ENCODE peak calls at places on chromosomes 11 and 22, in four cellular contexts. J, T, E and P are unnamed samples.
A peak's percentile ranks its signal among the peaks of the same experiment; 100 is the strongest.

GRCh38 chr22:17627961-17628303 is 617 bp downstream of the ATP6V1E1 start:
- DNase-seq in J (no peak), T (no peak), E (no peak), P (peak; percentile 10)

GRCh38 chr11:102986815-102987214 is 31.3 kb upstream of the MMP13 start:
- DNase-seq in J (no peak), T (no peak), E (peak; percentile 66), P (no peak)

GRCh38 chr11:123536690-123537437 is 106.8 kb downstream of the GRAMD1B start:
- DNase-seq in J (peak; percentile 7), T (no peak), E (no peak), P (peak; percentile 10)

GRCh38 chr11:33656768-33657167 is 43.9 kb downstream of the C11orf91 start:
- DNase-seq in J (no peak), T (no peak), E (no peak), P (no peak)

GRCh38 chr11:20991471-20991870 is 322.1 kb downstream of the NELL1 start:
- DNase-seq in J (no peak), T (no peak), E (no peak), P (no peak)

GRCh38 chr11:75077316-75077715 is 19.4 kb downstream of the OR2AT4 start:
- DNase-seq in J (no peak), T (no peak), E (peak; percentile 49), P (no peak)

GRCh38 chr22:24235315-24235714 is 9.6 kb downstream of the GGT5 start:
- DNase-seq in J (no peak), T (no peak), E (no peak), P (no peak)

GRCh38 chr22:45962756-45963155 is 14.2 kb downstream of the WNT7B start:
- DNase-seq in J (no peak), T (no peak), E (no peak), P (no peak)

GRCh38 chr11:6635082-6635932 is 16.1 kb upstream of the TPP1 start:
- DNase-seq in J (peak; percentile 67), T (no peak), E (no peak), P (no peak)

GRCh38 chr22:50469377-50470305 is 5.2 kb downstream of the SBF1 start:
- DNase-seq in J (peak; percentile 62), T (no peak), E (peak; percentile 84), P (no peak)

GRCh38 chr11:76329084-76329648 is 51.8 kb downstream of the THAP12 start:
- DNase-seq in J (peak; percentile 99), T (no peak), E (no peak), P (peak; percentile 66)

GRCh38 chr22:44955102-44955501 is 54.7 kb downstream of the PHF21B start:
- DNase-seq in J (no peak), T (no peak), E (no peak), P (no peak)

GRCh38 chr11:120842195-120842594 is 181.7 kb upstream of the TBCEL start:
- DNase-seq in J (no peak), T (no peak), E (no peak), P (no peak)

GRCh38 chr22:48949375-48950149 is 878.1 kb downstream of the BRD1 start:
- DNase-seq in J (no peak), T (no peak), E (no peak), P (no peak)

GRCh38 chr11:2725367-2726300 is 25.8 kb upstream of the KCNQ1OT1 start:
- DNase-seq in J (peak; percentile 86), T (no peak), E (no peak), P (peak; percentile 95)

GRCh38 chr11:69967484-69967883 is 110.6 kb upstream of the ANO1 start:
- DNase-seq in J (no peak), T (no peak), E (no peak), P (no peak)

GRCh38 chr22:33894515-33894914 is 25.8 kb downstream of the LARGE1 start:
- DNase-seq in J (no peak), T (no peak), E (no peak), P (no peak)

GRCh38 chr22:25569983-25570382 is 5.5 kb downstream of the GRK3 start:
- DNase-seq in J (no peak), T (no peak), E (no peak), P (no peak)

GRCh38 chr22:44269757-44270555 is 42.8 kb downstream of the SHISAL1 start:
- DNase-seq in J (no peak), T (no peak), E (no peak), P (no peak)

GRCh38 chr11:45110562-45110961 is 35.9 kb upstream of the PRDM11 start:
- DNase-seq in J (no peak), T (peak; percentile 34), E (peak; percentile 49), P (peak; percentile 83)

GRCh38 chr22:26620197-26620596 is 1.6 kb upstream of the CRYBA4 start:
- DNase-seq in J (no peak), T (no peak), E (no peak), P (no peak)

GRCh38 chr22:24405631-24406321 is 21.6 kb upstream of the ADORA2A start:
- DNase-seq in J (no peak), T (no peak), E (no peak), P (no peak)

GRCh38 chr11:117145393-117145761 is 1.3 kb downstream of the PAFAH1B2 start:
- DNase-seq in J (no peak), T (peak; percentile 21), E (peak; percentile 43), P (peak; percentile 17)

GRCh38 chr11:4636962-4637661 is at the start of gene OR51D1:
- DNase-seq in J (peak; percentile 63), T (peak; percentile 48), E (peak; percentile 51), P (peak; percentile 77)

GRCh38 chr11:64723907-64724862 is 1.2 kb upstream of the NRXN2 start:
- DNase-seq in J (no peak), T (no peak), E (no peak), P (no peak)

GRCh38 chr11:117039897-117040296 is 58.3 kb downstream of the SIK3 start:
- DNase-seq in J (no peak), T (no peak), E (peak; percentile 83), P (no peak)

GRCh38 chr11:59207988-59208432 is 4.7 kb downstream of the MPEG1 start:
- DNase-seq in J (no peak), T (no peak), E (peak; percentile 74), P (peak; percentile 57)

GRCh38 chr11:71372693-71373657 is 75.2 kb downstream of the DHCR7 start:
- DNase-seq in J (no peak), T (no peak), E (peak; percentile 17), P (peak; percentile 14)

GRCh38 chr11:112085822-112086421 is 634 bp downstream of the TIMM8B start:
- DNase-seq in J (no peak), T (peak; percentile 21), E (peak; percentile 33), P (peak; percentile 39)

GRCh38 chr11:63146586-63146985 is 2.6 kb upstream of the SLC22A24 start:
- DNase-seq in J (no peak), T (no peak), E (no peak), P (no peak)

GRCh38 chr11:77602385-77603105 is 12.8 kb downstream of the AQP11 start:
- DNase-seq in J (no peak), T (no peak), E (peak; percentile 89), P (peak; percentile 5)

GRCh38 chr11:111435046-111435698 is 56.1 kb upstream of the POU2AF1 start:
- DNase-seq in J (no peak), T (no peak), E (no peak), P (no peak)

GRCh38 chr11:73481626-73482025 is 105.4 kb downstream of the RELT start:
- DNase-seq in J (no peak), T (no peak), E (no peak), P (no peak)

GRCh38 chr11:125772834-125773505 is 5.7 kb downstream of the PATE2 start:
- DNase-seq in J (no peak), T (no peak), E (peak; percentile 24), P (peak; percentile 93)

GRCh38 chr22:42878561-42879305 is 21.7 kb upstream of the ARFGAP3 start:
- DNase-seq in J (no peak), T (no peak), E (no peak), P (no peak)

GRCh38 chr11:61639816-61640443 is 40.3 kb upstream of the DAGLA start:
- DNase-seq in J (no peak), T (no peak), E (peak; percentile 32), P (no peak)

GRCh38 chr11:130798280-130798679 is 118.0 kb downstream of the SNX19 start:
- DNase-seq in J (no peak), T (no peak), E (peak; percentile 99), P (no peak)
- TF ChIP-seq CTCF in J (no peak), T (no peak), E (no peak), P (no peak)

GRCh38 chr11:86814775-86815174 is 14.4 kb downstream of the PRSS23 start:
- DNase-seq in J (no peak), T (no peak), E (no peak), P (no peak)
- H3K4me1 ChIP-seq in J (peaks cover 89% of the 10 kb centered on the region), T (no peaks in the 10 kb centered on the region), E (peaks cover 53% of the 10 kb centered on the region), P (peaks cover 60% of the 10 kb centered on the region)

DNA sequence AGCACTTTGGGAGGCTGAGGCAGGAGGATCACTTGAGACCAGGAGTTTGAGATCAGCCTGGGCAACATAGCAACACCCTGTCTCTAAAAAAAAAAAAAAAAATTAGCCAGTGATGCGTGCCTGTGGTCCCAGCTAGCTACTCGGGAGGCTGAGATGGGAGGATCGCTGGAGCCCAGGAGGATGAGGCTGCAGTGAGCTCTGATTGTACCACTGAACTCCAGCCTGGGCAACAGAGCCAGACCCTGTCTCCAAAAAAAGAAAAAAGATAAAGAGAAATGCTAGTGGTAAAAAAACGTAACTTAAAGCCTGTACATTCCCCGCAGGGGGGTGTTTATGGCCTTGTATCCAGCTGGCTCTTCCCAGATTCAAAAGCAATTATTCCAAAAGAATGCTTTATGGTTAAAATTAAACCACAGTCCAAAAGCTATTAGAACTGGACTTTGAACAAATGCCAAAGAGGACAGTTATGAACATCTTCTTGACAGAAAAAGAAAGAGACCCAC is 16.4 kb upstream of the SNX32 start:
- DNase-seq in J (peak; percentile 56), T (no peak), E (no peak), P (no peak)
- H3K4me3 ChIP-seq in J (peak overlapping the region; percentile 43), T (peak overlapping the region; percentile 67), E (peak overlapping the region; percentile 64), P (peak overlapping the region; percentile 48)

DNA sequence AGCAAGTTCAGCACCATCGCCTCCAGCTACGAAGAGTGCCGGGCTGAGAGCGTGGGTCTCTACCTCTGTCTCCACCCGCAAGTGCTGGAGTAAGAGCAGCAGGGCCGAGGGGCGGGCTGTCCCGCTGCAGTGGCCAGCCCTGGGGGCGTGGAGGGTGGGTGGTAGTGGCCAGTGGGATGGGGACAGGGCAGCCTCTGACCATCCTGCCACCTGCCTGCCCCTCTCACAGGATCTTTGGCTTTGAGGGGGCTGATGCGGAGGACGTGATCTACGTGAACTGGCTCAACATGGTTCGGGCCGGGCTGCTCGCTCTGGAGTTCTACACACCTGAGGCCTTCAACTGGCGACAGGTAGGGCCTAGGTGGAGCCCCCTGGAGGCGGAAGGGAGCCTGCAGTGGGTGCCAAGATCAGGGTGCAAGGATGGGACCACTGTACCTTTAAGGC is 15.0 kb upstream of the BBS1 start:
- DNase-seq in J (no peak), T (no peak), E (no peak), P (no peak)
- TF ChIP-seq CTCF in J (peak; percentile 56), T (no peak), E (peak; percentile 40), P (peak; percentile 11)

GRCh38 chr22:31436132-31436531 is 36.7 kb downstream of the DRG1 start:
- DNase-seq in J (no peak), T (no peak), E (no peak), P (peak; percentile 32)

DNA sequence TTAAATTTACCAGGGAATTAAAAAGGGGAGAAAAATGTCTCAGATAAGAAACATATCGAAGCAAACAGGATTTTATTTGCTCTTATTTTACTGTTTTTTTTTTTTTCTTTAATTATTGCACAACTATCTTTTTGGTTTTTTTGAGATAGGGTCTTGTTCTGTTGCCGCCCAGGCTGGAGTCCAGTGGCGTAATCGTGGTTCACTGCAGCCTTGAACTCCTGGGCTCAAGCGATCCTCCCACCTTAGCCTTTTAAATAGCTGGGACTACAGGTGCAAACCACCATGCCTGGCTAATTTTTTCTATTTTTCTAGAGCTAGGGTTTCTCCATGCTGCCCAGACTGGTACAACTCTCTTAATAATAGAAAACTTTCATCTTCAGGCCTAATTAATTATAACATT is 32.5 kb downstream of the DRG1 start:
- DNase-seq in J (no peak), T (no peak), E (no peak), P (no peak)
- H3K4me1 ChIP-seq in J (no peaks in the 10 kb centered on the region), T (no peaks in the 10 kb centered on the region), E (peaks cover 10% of the 10 kb centered on the region), P (no peaks in the 10 kb centered on the region)

GRCh38 chr11:95089620-95090542 is at the start of gene ENDOD1:
- DNase-seq in J (peak; percentile 89), T (peak; percentile 91), E (peak; percentile 83), P (peak; percentile 89)
- H3K4me3 ChIP-seq in J (peak within 1 kb of the TSS; percentile 91), T (peak within 1 kb of the TSS; percentile 86), E (peak within 1 kb of the TSS; percentile 87), P (peak within 1 kb of the TSS; percentile 66)